ENCODE peak calls at places on chromosomes 1 and 21, in six cellular contexts. E is neuronal stem cell, R is H9, W is mesenchymal stem cell, J is H1, P is trophoblast cell. A is an unnamed sample.

GRCh38 chr1:206663832-206664652 is 20.7 kb upstream of the MAPKAPK2 start:
- DNase-seq in E (peak), R (peak), W (peak), J (peak), P (peak), A (peak)

GRCh38 chr1:15254521-15254920 is 7.5 kb downstream of the FHAD1 start:
- DNase-seq in E (no peak), R (no peak), W (no peak), J (no peak), P (no peak), A (no peak)

GRCh38 chr1:41661428-41662060 is 177.1 kb upstream of the EDN2 start:
- DNase-seq in E (no peak), R (no peak), W (no peak), J (peak), P (no peak), A (no peak)

GRCh38 chr1:41640756-41641482 is 156.4 kb upstream of the EDN2 start:
- DNase-seq in E (no peak), R (no peak), W (no peak), J (no peak), P (no peak), A (no peak)

GRCh38 chr1:2213576-2214505 is 14.3 kb upstream of the SKI start:
- DNase-seq in E (no peak), R (no peak), W (peak), J (no peak), P (no peak), A (peak)

GRCh38 chr1:163589735-163590134 is 268.0 kb downstream of the NUF2 start:
- DNase-seq in E (no peak), R (no peak), W (no peak), J (no peak), P (no peak), A (no peak)

GRCh38 chr21:45514311-45515021 is 27.8 kb downstream of the SLC19A1 start:
- DNase-seq in E (no peak), R (no peak), W (no peak), J (no peak), P (no peak), A (no peak)

GRCh38 chr1:235075121-235075954 is 53.3 kb downstream of the TOMM20 start:
- DNase-seq in E (no peak), R (no peak), W (peak), J (no peak), P (peak), A (peak)

GRCh38 chr1:115063238-115063901 is 25.9 kb downstream of the TSPAN2 start:
- DNase-seq in E (no peak), R (no peak), W (no peak), J (no peak), P (no peak), A (no peak)

GRCh38 chr1:75092141-75092540 is 42.0 kb upstream of the LHX8 start:
- DNase-seq in E (no peak), R (peak), W (no peak), J (no peak), P (peak), A (no peak)

GRCh38 chr1:186780081-186780480 is 48.7 kb upstream of the PLA2G4A start:
- DNase-seq in E (no peak), R (no peak), W (no peak), J (no peak), P (no peak), A (no peak)

GRCh38 chr1:3304692-3305091 is 149.8 kb upstream of the ARHGEF16 start:
- DNase-seq in E (no peak), R (no peak), W (no peak), J (no peak), P (no peak), A (no peak)

GRCh38 chr1:219027161-219027673 is 146.5 kb upstream of the LYPLAL1 start:
- DNase-seq in E (no peak), R (no peak), W (no peak), J (no peak), P (no peak), A (no peak)

GRCh38 chr1:184915463-184916080 is 58.7 kb downstream of the NIBAN1 start:
- DNase-seq in E (no peak), R (no peak), W (no peak), J (no peak), P (no peak), A (peak)

GRCh38 chr21:37356710-37357109 is 9.9 kb upstream of the DYRK1A start:
- DNase-seq in E (no peak), R (no peak), W (no peak), J (no peak), P (peak), A (no peak)

GRCh38 chr1:150922519-150922975 is 3.6 kb upstream of the SETDB1 start:
- DNase-seq in E (peak), R (peak), W (peak), J (peak), P (peak), A (peak)
- H3K14ac ChIP-seq in E (no peak), R (no peak), W (no peak), J (no peak), P (no peak), A (no peak)

GRCh38 chr1:62978056-62978455 is 194.1 kb downstream of the ATG4C start:
- DNase-seq in E (no peak), R (no peak), W (no peak), J (no peak), P (no peak), A (no peak)
- H3K14ac ChIP-seq in E (no peak), R (no peak), W (no peak), J (no peak), P (no peak), A (no peak)

DNA sequence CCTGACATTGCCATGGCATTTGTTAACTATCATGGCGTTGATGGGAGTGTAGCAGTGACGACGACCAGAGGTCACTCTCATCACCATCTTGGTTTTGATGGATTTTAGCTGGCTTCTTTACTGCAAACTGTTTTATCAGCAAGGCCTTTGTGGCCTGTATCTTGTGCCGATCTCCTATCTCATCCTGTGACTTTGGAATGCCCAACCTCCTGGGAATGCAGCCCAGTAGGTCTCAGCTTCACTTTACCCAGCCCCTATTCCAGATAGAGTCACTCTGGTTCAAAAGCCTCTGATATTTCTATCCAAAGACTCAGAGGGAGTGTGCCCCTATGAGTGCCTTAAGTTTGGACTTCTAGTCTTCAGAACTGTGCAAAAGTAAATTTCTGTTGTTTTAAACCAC is 130.1 kb downstream of the ADAMTS1 start:
- DNase-seq in E (no peak), R (no peak), W (no peak), J (no peak), P (peak), A (no peak)
- H3K14ac ChIP-seq in E (no peak), R (no peak), W (no peak), J (no peak), P (no peak), A (no peak)

GRCh38 chr1:25641931-25642611 is 25.5 kb downstream of the MAN1C1 start:
- DNase-seq in E (no peak), R (no peak), W (peak), J (peak), P (peak), A (peak)

GRCh38 chr1:25641329-25641725 is 24.7 kb downstream of the MAN1C1 start:
- DNase-seq in E (no peak), R (no peak), W (no peak), J (no peak), P (peak), A (no peak)

GRCh38 chr1:25643962-25644361 is 27.4 kb downstream of the MAN1C1 start:
- DNase-seq in E (no peak), R (no peak), W (no peak), J (peak), P (peak), A (no peak)

GRCh38 chr1:25640646-25641328 is 24.2 kb downstream of the MAN1C1 start:
- DNase-seq in E (no peak), R (no peak), W (no peak), J (peak), P (peak), A (no peak)

DNA sequence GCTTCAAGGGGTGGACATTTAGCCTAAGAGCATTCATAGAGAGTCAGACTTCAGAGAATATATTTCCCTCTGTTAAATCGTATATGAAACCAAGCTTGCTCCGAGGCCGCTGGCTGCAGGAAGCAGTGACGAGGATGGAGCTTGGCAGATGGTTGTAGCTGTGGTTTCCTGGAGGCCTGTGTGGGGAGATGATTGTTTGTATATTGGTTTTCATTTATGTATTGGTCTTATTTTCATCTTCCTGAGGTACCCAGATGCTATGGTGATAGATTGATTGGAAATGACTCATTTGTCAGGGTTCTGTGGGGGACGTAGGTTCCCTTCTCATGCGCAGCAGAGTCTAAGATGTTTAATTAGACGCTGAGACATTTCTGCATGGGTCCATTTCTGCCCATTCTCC is 26.1 kb downstream of the MAN1C1 start:
- DNase-seq in E (no peak), R (no peak), W (no peak), J (peak), P (no peak), A (peak)
- H3K14ac ChIP-seq in E (no peak), R (no peak), W (no peak), J (no peak), P (no peak), A (no peak)

GRCh38 chr1:47972864-47973437 is 24.2 kb downstream of the TRABD2B start:
- DNase-seq in E (no peak), R (no peak), W (no peak), J (no peak), P (no peak), A (no peak)

GRCh38 chr1:47971385-47971784 is 25.8 kb downstream of the TRABD2B start:
- DNase-seq in E (no peak), R (no peak), W (no peak), J (no peak), P (no peak), A (no peak)

GRCh38 chr1:47969478-47969877 is 27.7 kb downstream of the TRABD2B start:
- DNase-seq in E (no peak), R (no peak), W (no peak), J (no peak), P (no peak), A (no peak)

GRCh38 chr1:47968489-47968888 is 28.7 kb downstream of the TRABD2B start:
- DNase-seq in E (no peak), R (no peak), W (no peak), J (no peak), P (no peak), A (no peak)

DNA sequence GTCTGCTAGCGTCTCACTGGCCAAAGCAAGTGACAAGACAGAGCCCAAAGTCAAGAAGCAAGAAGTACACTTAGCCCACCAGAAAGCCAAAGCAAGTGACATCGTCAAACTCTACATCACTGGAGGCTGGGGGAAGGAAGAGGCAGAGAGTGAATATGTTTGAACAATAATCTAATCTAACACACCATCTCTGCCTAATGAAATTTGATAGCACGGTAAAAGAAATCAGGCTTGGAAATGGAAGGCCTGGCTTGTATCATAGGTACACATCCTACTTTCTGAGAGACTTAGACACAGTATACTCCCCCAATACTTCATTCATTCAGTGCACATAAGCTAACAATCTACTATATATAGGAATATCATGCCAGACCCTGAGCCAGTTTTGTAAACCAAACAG is 26.3 kb downstream of the TRABD2B start:
- DNase-seq in E (no peak), R (no peak), W (no peak), J (no peak), P (no peak), A (no peak)
- H3K14ac ChIP-seq in E (no peak), R (no peak), W (no peak), J (no peak), P (no peak), A (no peak)

DNA sequence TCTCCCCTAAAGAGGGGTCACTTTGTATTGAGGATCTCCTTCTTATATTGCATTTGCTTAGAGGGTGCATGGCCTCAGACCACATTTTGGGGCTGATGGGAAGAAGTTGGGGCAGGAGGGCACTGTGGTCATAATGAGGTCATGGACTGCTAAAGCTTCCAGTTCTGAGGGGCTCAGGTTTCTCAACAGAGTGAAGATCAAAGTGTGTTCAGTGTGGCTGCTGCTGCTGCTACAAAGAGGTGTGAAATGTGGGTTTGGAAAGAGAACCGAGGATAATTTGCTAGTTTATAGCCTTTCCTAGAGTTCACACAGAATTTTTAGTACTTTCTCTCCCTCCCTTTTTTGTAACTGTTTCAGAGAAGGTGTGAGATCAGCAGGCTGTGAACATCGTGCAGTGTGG is 73.3 kb downstream of the CACNA1E start:
- DNase-seq in E (no peak), R (no peak), W (no peak), J (no peak), P (no peak), A (no peak)
- H3K14ac ChIP-seq in E (no peak), R (no peak), W (no peak), J (no peak), P (no peak), A (no peak)

A was measured in IMR-90.